ENCODE peak calls at places on chromosomes 1 and 21, in six cellular contexts. E is GM12892; L is activated CD4-positive, alpha-beta T cell treated with anti-CD3 and anti-CD28 coated beads for 36 hours; O is stimulated activated CD8-positive, alpha-beta memory T cell treated with anti-CD3 and anti-CD28 coated beads, Interleukin-7, amount 100 ng/mL, for 1 hour; J is activated CD8-positive, alpha-beta memory T cell treated with anti-CD3 and anti-CD28 coated beads, Interleukin-2, amount 50 U/mL, for 4 hours; F is DMS 273 treated with DMSO at 0.1 percent for 48 hours. Y is an unnamed sample.

GRCh38 chr1:21280011-21280471 is 10.2 kb downstream of the ECE1 start:
- DNase-seq in E (no peak), L (no peak), O (no peak), J (no peak), F (no peak), Y (no peak)

GRCh38 chr1:116284819-116285390 is 88.1 kb upstream of the ATP1A1 start:
- DNase-seq in E (no peak), L (no peak), O (no peak), J (no peak), F (no peak), Y (no peak)

GRCh38 chr1:246661451-246661850 is 62.8 kb upstream of the SCCPDH start:
- DNase-seq in E (no peak), L (no peak), O (no peak), J (no peak), F (no peak), Y (no peak)

GRCh38 chr1:175889044-175889443 is 145.6 kb upstream of the TNR start:
- DNase-seq in E (no peak), L (no peak), O (no peak), J (no peak), F (no peak), Y (no peak)

GRCh38 chr1:245771521-245772281 is 616.9 kb downstream of the KIF26B start:
- DNase-seq in E (no peak), L (no peak), O (no peak), J (no peak), F (no peak), Y (no peak)

GRCh38 chr1:185474440-185475149 is 157.6 kb upstream of the IVNS1ABP start:
- DNase-seq in E (no peak), L (no peak), O (no peak), J (no peak), F (no peak), Y (no peak)

GRCh38 chr1:91498035-91498434 is 2.6 kb upstream of the CDC7 start:
- DNase-seq in E (no peak), L (no peak), O (no peak), J (no peak), F (no peak), Y (no peak)

GRCh38 chr1:114671939-114672275 is 2.1 kb upstream of the DENND2C start:
- DNase-seq in E (no peak), L (no peak), O (no peak), J (no peak), F (no peak), Y (no peak)

GRCh38 chr1:87450615-87451209 is 122.0 kb downstream of the LMO4 start:
- DNase-seq in E (no peak), L (peak), O (no peak), J (peak), F (no peak), Y (peak)

GRCh38 chr1:194873328-194873923 is 1687.0 kb upstream of the B3GALT2 start:
- DNase-seq in E (no peak), L (no peak), O (no peak), J (no peak), F (no peak), Y (no peak)

GRCh38 chr1:161192476-161193465 is 6.1 kb downstream of the ADAMTS4 start:
- DNase-seq in E (peak), L (peak), O (no peak), J (peak), F (peak), Y (no peak)

GRCh38 chr1:93348104-93348780 is 2.5 kb downstream of the DR1 start:
- DNase-seq in E (no peak), L (no peak), O (no peak), J (no peak), F (no peak), Y (no peak)

GRCh38 chr1:235553063-235553675 is 48.9 kb upstream of the B3GALNT2 start:
- DNase-seq in E (no peak), L (no peak), O (no peak), J (no peak), F (no peak), Y (no peak)

GRCh38 chr1:28865997-28866650 is 48.2 kb upstream of the EPB41 start:
- DNase-seq in E (no peak), L (no peak), O (no peak), J (no peak), F (no peak), Y (no peak)

GRCh38 chr1:5999711-6000443 is 7.7 kb upstream of the NPHP4 start:
- DNase-seq in E (no peak), L (no peak), O (no peak), J (peak), F (no peak), Y (no peak)

GRCh38 chr1:236143104-236143948 is 987 bp downstream of the GPR137B start:
- DNase-seq in E (no peak), L (peak), O (no peak), J (peak), F (no peak), Y (no peak)

GRCh38 chr1:59179673-59180072 is 117.2 kb upstream of the FGGY start:
- DNase-seq in E (no peak), L (no peak), O (no peak), J (no peak), F (no peak), Y (no peak)

GRCh38 chr1:119988316-119989067 is 81.0 kb downstream of the NOTCH2 start:
- DNase-seq in E (no peak), L (no peak), O (no peak), J (no peak), F (no peak), Y (no peak)

GRCh38 chr1:160541622-160542302 is 18.7 kb upstream of the SLAMF6 start:
- DNase-seq in E (no peak), L (no peak), O (no peak), J (no peak), F (no peak), Y (no peak)

GRCh38 chr1:14282583-14283186 is 315.8 kb upstream of the KAZN start:
- DNase-seq in E (no peak), L (no peak), O (no peak), J (no peak), F (no peak), Y (no peak)

GRCh38 chr1:183862967-183863366 is 58.0 kb downstream of the RGL1 start:
- DNase-seq in E (no peak), L (no peak), O (no peak), J (no peak), F (no peak), Y (no peak)

GRCh38 chr1:12153181-12153785 is 13.5 kb upstream of the TNFRSF1B start:
- DNase-seq in E (no peak), L (peak), O (no peak), J (no peak), F (no peak), Y (no peak)

GRCh38 chr1:71365451-71365850 is 284.6 kb upstream of the ZRANB2 start:
- DNase-seq in E (no peak), L (no peak), O (no peak), J (no peak), F (no peak), Y (no peak)

GRCh38 chr1:43590389-43590788 is 59.6 kb upstream of the KDM4A start:
- DNase-seq in E (no peak), L (no peak), O (no peak), J (no peak), F (no peak), Y (no peak)

GRCh38 chr1:185453496-185454192 is 136.6 kb upstream of the IVNS1ABP start:
- DNase-seq in E (no peak), L (no peak), O (no peak), J (no peak), F (no peak), Y (no peak)

GRCh38 chr1:41662656-41663437 is 178.4 kb upstream of the EDN2 start:
- DNase-seq in E (peak), L (peak), O (no peak), J (peak), F (no peak), Y (no peak)

GRCh38 chr1:234985531-234986294 is 142.9 kb downstream of the TOMM20 start:
- DNase-seq in E (no peak), L (no peak), O (no peak), J (no peak), F (no peak), Y (no peak)

GRCh38 chr1:152739841-152740240 is 18.0 kb upstream of the KPRP start:
- DNase-seq in E (no peak), L (no peak), O (no peak), J (no peak), F (no peak), Y (no peak)

GRCh38 chr1:117590273-117590925 is 15.4 kb upstream of the TENT5C start:
- DNase-seq in E (no peak), L (no peak), O (no peak), J (no peak), F (no peak), Y (peak)

GRCh38 chr1:90940746-90941145 is 81.1 kb downstream of the ZNF644 start:
- DNase-seq in E (no peak), L (no peak), O (no peak), J (no peak), F (no peak), Y (no peak)

GRCh38 chr1:186102559-186103148 is 272.4 kb downstream of the TPR start:
- DNase-seq in E (no peak), L (no peak), O (no peak), J (no peak), F (no peak), Y (no peak)

GRCh38 chr1:77476460-77476859 is 194.6 kb downstream of the AK5 start:
- DNase-seq in E (no peak), L (no peak), O (no peak), J (no peak), F (no peak), Y (no peak)

GRCh38 chr1:63883494-63884235 is 109.8 kb downstream of the ROR1 start:
- DNase-seq in E (no peak), L (no peak), O (no peak), J (no peak), F (no peak), Y (no peak)

GRCh38 chr1:35809156-35810095 is 1.6 kb downstream of the AGO4 start:
- DNase-seq in E (no peak), L (no peak), O (no peak), J (no peak), F (no peak), Y (no peak)

GRCh38 chr1:239912471-239912870 is 179.2 kb upstream of the FMN2 start:
- DNase-seq in E (no peak), L (no peak), O (no peak), J (no peak), F (no peak), Y (no peak)

GRCh38 chr21:44955803-44956175 is 16.0 kb downstream of the SLX9 start:
- DNase-seq in E (no peak), L (no peak), O (no peak), J (no peak), F (no peak), Y (no peak)

GRCh38 chr1:36542024-36542961 is 59.6 kb upstream of the CSF3R start:
- DNase-seq in E (no peak), L (no peak), O (no peak), J (no peak), F (no peak), Y (no peak)

GRCh38 chr1:219724440-219724839 is 111.5 kb upstream of the ZC3H11B start:
- DNase-seq in E (no peak), L (no peak), O (no peak), J (no peak), F (no peak), Y (no peak)

Y was measured in Peyer's patch.